ENCODE peak calls at places on chromosomes 7 and 10, in six cellular contexts. One of them, this sample, is unnamed.
A peak's percentile ranks its signal among the peaks of the same experiment; 100 is the strongest.

GRCh38 chr7:114901771-114902170 is 20.1 kb upstream of the MDFIC start:
- DNase-seq in heart left ventricle: no peak
- DNase-seq in ascending aorta: no peak
- DNase-seq in stimulated activated CD8-positive, alpha-beta memory T cell treated with anti-CD3 and anti-CD28 coated beads, Interleukin-4, amount 100 ng/mL, for 24 hours: no peak
- DNase-seq in transverse colon: no peak
- DNase-seq in fibroblast of pulmonary artery: peak; percentile 52
- DNase-seq in this sample: no peak

GRCh38 chr7:47726047-47726726 is 144.3 kb upstream of the TNS3 start:
- DNase-seq in heart left ventricle: no peak
- DNase-seq in ascending aorta: no peak
- DNase-seq in stimulated activated CD8-positive, alpha-beta memory T cell treated with anti-CD3 and anti-CD28 coated beads, Interleukin-4, amount 100 ng/mL, for 24 hours: no peak
- DNase-seq in transverse colon: no peak
- DNase-seq in fibroblast of pulmonary artery: no peak
- DNase-seq in this sample: no peak

GRCh38 chr7:2567663-2568238 is 9.0 kb downstream of the IQCE start:
- DNase-seq in heart left ventricle: peak; percentile 53
- DNase-seq in ascending aorta: no peak
- DNase-seq in stimulated activated CD8-positive, alpha-beta memory T cell treated with anti-CD3 and anti-CD28 coated beads, Interleukin-4, amount 100 ng/mL, for 24 hours: no peak
- DNase-seq in transverse colon: no peak
- DNase-seq in fibroblast of pulmonary artery: peak; percentile 57
- DNase-seq in this sample: no peak

GRCh38 chr10:929965-930364 is 1.5 kb downstream of the LARP4B start:
- DNase-seq in heart left ventricle: no peak
- DNase-seq in ascending aorta: no peak
- DNase-seq in stimulated activated CD8-positive, alpha-beta memory T cell treated with anti-CD3 and anti-CD28 coated beads, Interleukin-4, amount 100 ng/mL, for 24 hours: no peak
- DNase-seq in transverse colon: no peak
- DNase-seq in fibroblast of pulmonary artery: no peak
- DNase-seq in this sample: no peak

GRCh38 chr10:60687679-60688078 is 90.6 kb upstream of the CDK1 start:
- DNase-seq in heart left ventricle: no peak
- DNase-seq in ascending aorta: no peak
- DNase-seq in stimulated activated CD8-positive, alpha-beta memory T cell treated with anti-CD3 and anti-CD28 coated beads, Interleukin-4, amount 100 ng/mL, for 24 hours: no peak
- DNase-seq in transverse colon: no peak
- DNase-seq in fibroblast of pulmonary artery: no peak
- DNase-seq in this sample: no peak

GRCh38 chr10:95026461-95026860 is 42.8 kb downstream of the CYP2C8 start:
- DNase-seq in heart left ventricle: no peak
- DNase-seq in ascending aorta: no peak
- DNase-seq in stimulated activated CD8-positive, alpha-beta memory T cell treated with anti-CD3 and anti-CD28 coated beads, Interleukin-4, amount 100 ng/mL, for 24 hours: no peak
- DNase-seq in transverse colon: no peak
- DNase-seq in fibroblast of pulmonary artery: no peak
- DNase-seq in this sample: no peak

GRCh38 chr7:105125745-105126144 is 111.7 kb downstream of the KMT2E start:
- DNase-seq in heart left ventricle: no peak
- DNase-seq in ascending aorta: no peak
- DNase-seq in stimulated activated CD8-positive, alpha-beta memory T cell treated with anti-CD3 and anti-CD28 coated beads, Interleukin-4, amount 100 ng/mL, for 24 hours: no peak
- DNase-seq in transverse colon: no peak
- DNase-seq in fibroblast of pulmonary artery: no peak
- DNase-seq in this sample: no peak

GRCh38 chr7:129544700-129545099 is 42.4 kb downstream of the SMKR1 start:
- DNase-seq in heart left ventricle: no peak
- DNase-seq in ascending aorta: no peak
- DNase-seq in stimulated activated CD8-positive, alpha-beta memory T cell treated with anti-CD3 and anti-CD28 coated beads, Interleukin-4, amount 100 ng/mL, for 24 hours: no peak
- DNase-seq in transverse colon: no peak
- DNase-seq in fibroblast of pulmonary artery: no peak
- DNase-seq in this sample: no peak

GRCh38 chr10:123766012-123766411 is 99.9 kb downstream of the GPR26 start:
- DNase-seq in heart left ventricle: no peak
- DNase-seq in ascending aorta: no peak
- DNase-seq in stimulated activated CD8-positive, alpha-beta memory T cell treated with anti-CD3 and anti-CD28 coated beads, Interleukin-4, amount 100 ng/mL, for 24 hours: no peak
- DNase-seq in transverse colon: peak; percentile 26
- DNase-seq in fibroblast of pulmonary artery: no peak
- DNase-seq in this sample: no peak

GRCh38 chr7:2417981-2418481 is 14.6 kb downstream of the CHST12 start:
- DNase-seq in heart left ventricle: no peak
- DNase-seq in ascending aorta: no peak
- DNase-seq in stimulated activated CD8-positive, alpha-beta memory T cell treated with anti-CD3 and anti-CD28 coated beads, Interleukin-4, amount 100 ng/mL, for 24 hours: peak; percentile 58
- DNase-seq in transverse colon: no peak
- DNase-seq in fibroblast of pulmonary artery: no peak
- DNase-seq in this sample: no peak

GRCh38 chr10:71600856-71601255 is 118.7 kb downstream of the C10orf105 start:
- DNase-seq in heart left ventricle: no peak
- DNase-seq in ascending aorta: no peak
- DNase-seq in stimulated activated CD8-positive, alpha-beta memory T cell treated with anti-CD3 and anti-CD28 coated beads, Interleukin-4, amount 100 ng/mL, for 24 hours: no peak
- DNase-seq in transverse colon: no peak
- DNase-seq in fibroblast of pulmonary artery: peak; percentile 76
- DNase-seq in this sample: no peak

GRCh38 chr7:2859952-2860351 is 15.8 kb upstream of the GNA12 start:
- DNase-seq in heart left ventricle: no peak
- DNase-seq in ascending aorta: no peak
- DNase-seq in stimulated activated CD8-positive, alpha-beta memory T cell treated with anti-CD3 and anti-CD28 coated beads, Interleukin-4, amount 100 ng/mL, for 24 hours: no peak
- DNase-seq in transverse colon: no peak
- DNase-seq in fibroblast of pulmonary artery: no peak
- DNase-seq in this sample: no peak

GRCh38 chr7:105461518-105461917 is 60.6 kb downstream of the PUS7 start:
- DNase-seq in heart left ventricle: no peak
- DNase-seq in ascending aorta: no peak
- DNase-seq in stimulated activated CD8-positive, alpha-beta memory T cell treated with anti-CD3 and anti-CD28 coated beads, Interleukin-4, amount 100 ng/mL, for 24 hours: no peak
- DNase-seq in transverse colon: no peak
- DNase-seq in fibroblast of pulmonary artery: no peak
- DNase-seq in this sample: no peak

GRCh38 chr10:78889536-78890063 is 179.2 kb upstream of the ZMIZ1 start:
- DNase-seq in heart left ventricle: no peak
- DNase-seq in ascending aorta: no peak
- DNase-seq in stimulated activated CD8-positive, alpha-beta memory T cell treated with anti-CD3 and anti-CD28 coated beads, Interleukin-4, amount 100 ng/mL, for 24 hours: no peak
- DNase-seq in transverse colon: no peak
- DNase-seq in fibroblast of pulmonary artery: no peak
- DNase-seq in this sample: no peak

GRCh38 chr7:142811154-142811737 is 40.5 kb downstream of the PRSS2 start:
- DNase-seq in heart left ventricle: no peak
- DNase-seq in ascending aorta: no peak
- DNase-seq in stimulated activated CD8-positive, alpha-beta memory T cell treated with anti-CD3 and anti-CD28 coated beads, Interleukin-4, amount 100 ng/mL, for 24 hours: no peak
- DNase-seq in transverse colon: no peak
- DNase-seq in fibroblast of pulmonary artery: peak; percentile 59
- DNase-seq in this sample: no peak

GRCh38 chr10:32166365-32166764 is 110.1 kb upstream of the KIF5B start:
- DNase-seq in heart left ventricle: no peak
- DNase-seq in ascending aorta: no peak
- DNase-seq in stimulated activated CD8-positive, alpha-beta memory T cell treated with anti-CD3 and anti-CD28 coated beads, Interleukin-4, amount 100 ng/mL, for 24 hours: no peak
- DNase-seq in transverse colon: no peak
- DNase-seq in fibroblast of pulmonary artery: no peak
- DNase-seq in this sample: no peak

GRCh38 chr10:89535185-89536012 is at the start of gene SLC16A12:
- DNase-seq in heart left ventricle: peak; percentile 47
- DNase-seq in ascending aorta: no peak
- DNase-seq in stimulated activated CD8-positive, alpha-beta memory T cell treated with anti-CD3 and anti-CD28 coated beads, Interleukin-4, amount 100 ng/mL, for 24 hours: no peak
- DNase-seq in transverse colon: no peak
- DNase-seq in fibroblast of pulmonary artery: peak; percentile 21
- DNase-seq in this sample: no peak

GRCh38 chr10:110865184-110865803 is 6.4 kb upstream of the PDCD4 start:
- DNase-seq in heart left ventricle: no peak
- DNase-seq in ascending aorta: no peak
- DNase-seq in stimulated activated CD8-positive, alpha-beta memory T cell treated with anti-CD3 and anti-CD28 coated beads, Interleukin-4, amount 100 ng/mL, for 24 hours: no peak
- DNase-seq in transverse colon: no peak
- DNase-seq in fibroblast of pulmonary artery: peak; percentile 28
- DNase-seq in this sample: no peak

GRCh38 chr10:126905776-126906703 is 812 bp downstream of the DOCK1 start:
- DNase-seq in heart left ventricle: no peak
- DNase-seq in ascending aorta: no peak
- DNase-seq in stimulated activated CD8-positive, alpha-beta memory T cell treated with anti-CD3 and anti-CD28 coated beads, Interleukin-4, amount 100 ng/mL, for 24 hours: no peak
- DNase-seq in transverse colon: peak; percentile 26
- DNase-seq in fibroblast of pulmonary artery: peak; percentile 31
- DNase-seq in this sample: no peak

GRCh38 chr7:23470290-23471089 is at the start of gene IGF2BP3:
- DNase-seq in heart left ventricle: no peak
- DNase-seq in ascending aorta: no peak
- DNase-seq in stimulated activated CD8-positive, alpha-beta memory T cell treated with anti-CD3 and anti-CD28 coated beads, Interleukin-4, amount 100 ng/mL, for 24 hours: no peak
- DNase-seq in transverse colon: peak; percentile 24
- DNase-seq in fibroblast of pulmonary artery: peak; percentile 98
- DNase-seq in this sample: no peak

This sample was measured in GM12892.